ENCODE peak calls at places on chromosomes 6 and 20, in five cellular contexts. G is activated gamma-delta T cell treated with Interleukin-2 at 50 U/mL for 16 hours, H is GM23338, L is progenitor cell of endocrine pancreas, U is upper lobe of right lung. D is an unnamed sample.

GRCh38 chr20:11181964-11182363 is 508.2 kb upstream of the JAG1 start:
- DNase-seq in G (no peak), H (no peak), L (no peak), U (no peak), D (no peak)

GRCh38 chr6:33123732-33124524 is 48.1 kb downstream of the HLA-DPB1 start:
- DNase-seq in G (no peak), H (peak; percentile 89), L (no peak), U (no peak), D (no peak)

GRCh38 chr20:21371193-21371592 is 26.1 kb downstream of the NKX2-4 start:
- DNase-seq in G (no peak), H (no peak), L (no peak), U (no peak), D (no peak)

GRCh38 chr6:78867370-78868040 is at the start of gene IRAK1BP1:
- DNase-seq in G (peak; percentile 71), H (peak; percentile 94), L (peak; percentile 69), U (peak; percentile 93), D (peak; percentile 32)

GRCh38 chr6:10510592-10511367 is 10.4 kb upstream of the GCNT2 start:
- DNase-seq in G (peak; percentile 27), H (peak; percentile 82), L (peak; percentile 40), U (peak; percentile 83), D (no peak)

GRCh38 chr6:39301606-39302005 is 12.6 kb downstream of the KCNK17 start:
- DNase-seq in G (no peak), H (peak; percentile 90), L (no peak), U (no peak), D (no peak)

GRCh38 chr6:154919806-154920205 is 75.3 kb upstream of the TIAM2 start:
- DNase-seq in G (no peak), H (no peak), L (no peak), U (no peak), D (no peak)

GRCh38 chr6:158897236-158897635 is 78.1 kb upstream of the EZR start:
- DNase-seq in G (no peak), H (no peak), L (no peak), U (no peak), D (no peak)

GRCh38 chr20:53639128-53639527 is 45.5 kb upstream of the ZNF217 start:
- DNase-seq in G (no peak), H (no peak), L (no peak), U (no peak), D (no peak)

GRCh38 chr6:127641905-127642304 is 64.9 kb downstream of the C6orf58 start:
- DNase-seq in G (no peak), H (peak; percentile 81), L (no peak), U (no peak), D (no peak)

GRCh38 chr20:58389324-58389967 is 417 bp downstream of the VAPB start:
- DNase-seq in G (no peak), H (peak; percentile 59), L (peak; percentile 27), U (no peak), D (peak; percentile 30)

GRCh38 chr6:53377289-53377688 is 28.5 kb upstream of the ELOVL5 start:
- DNase-seq in G (no peak), H (no peak), L (no peak), U (no peak), D (no peak)

GRCh38 chr6:158705386-158706126 is 55.7 kb downstream of the SYTL3 start:
- DNase-seq in G (no peak), H (no peak), L (no peak), U (no peak), D (no peak)